ENCODE peak calls at places on chromosomes 2 and 18, in ten cellular contexts. J is Peyer's patch, O is upper lobe of left lung, M is suprapubic skin, B is tibial nerve, V is OCI-LY7, K is H1, Z is left lung, N is PC-9, H is K562. W is an unnamed sample. For H3K36me3, the result is how much of the 10 kb centered on the place peaks cover.

GRCh38 chr18:66635342-66635741 is 31.5 kb upstream of the CDH19 start:
- DNase-seq in Z (no peak), O (no peak), N (no peak), V (no peak), M (no peak), H (no peak), K (no peak), J (no peak), B (no peak), W (no peak)

GRCh38 chr2:132521321-132521720 is 104.7 kb downstream of the GPR39 start:
- DNase-seq in V (no peak), Z (no peak), H (no peak), O (no peak), B (no peak), K (peak), N (no peak), M (no peak), J (no peak), W (no peak)

GRCh38 chr2:111071480-111072143 is 49.1 kb upstream of the BCL2L11 start:
- DNase-seq in M (no peak), H (no peak), B (no peak), O (no peak), V (no peak), N (peak), K (no peak), Z (no peak), J (no peak), W (no peak)

GRCh38 chr2:216635171-216635570 is 2.0 kb downstream of the IGFBP2 start:
- DNase-seq in N (no peak), J (no peak), B (no peak), K (no peak), O (no peak), M (no peak), Z (no peak), V (no peak), H (no peak), W (no peak)

GRCh38 chr2:11540148-11540995 is 6.5 kb downstream of the GREB1 start:
- DNase-seq in J (no peak), M (no peak), H (no peak), O (no peak), B (no peak), K (no peak), V (no peak), Z (no peak), N (no peak), W (no peak)

GRCh38 chr2:45470531-45470930 is 140.5 kb downstream of the SRBD1 start:
- DNase-seq in O (no peak), K (no peak), B (no peak), V (no peak), N (no peak), H (no peak), J (no peak), Z (no peak), M (no peak), W (no peak)

GRCh38 chr2:88810017-88810416 is 118.5 kb downstream of the RPIA start:
- DNase-seq in Z (no peak), N (no peak), K (no peak), M (no peak), B (no peak), J (no peak), H (no peak), O (no peak), V (no peak), W (no peak)

GRCh38 chr2:140506606-140507005 is 1624.2 kb downstream of the LRP1B start:
- DNase-seq in O (no peak), V (no peak), B (no peak), K (no peak), Z (no peak), N (no peak), J (no peak), M (no peak), H (no peak), W (no peak)

GRCh38 chr2:41728757-41729338 is 319.0 kb upstream of the PKDCC start:
- DNase-seq in K (no peak), H (no peak), N (no peak), B (no peak), O (no peak), Z (no peak), M (no peak), V (no peak), J (no peak), W (no peak)

GRCh38 chr2:120236296-120236695 is 13.1 kb upstream of the TMEM185B start:
- DNase-seq in B (no peak), O (no peak), V (no peak), K (no peak), N (no peak), M (peak), H (no peak), Z (no peak), J (no peak), W (no peak)

GRCh38 chr18:61953161-61953560 is 60.4 kb upstream of the RNF152 start:
- DNase-seq in K (no peak), Z (no peak), J (no peak), B (no peak), O (no peak), N (no peak), M (no peak), V (no peak), H (no peak), W (no peak)

GRCh38 chr2:218322756-218323525 is 30.6 kb upstream of the TMBIM1 start:
- DNase-seq in H (peak), J (peak), M (peak), Z (peak), N (peak), V (peak), K (peak), B (peak), O (peak), W (peak)

GRCh38 chr2:120934891-120935338 is 199.2 kb downstream of the GLI2 start:
- DNase-seq in N (peak), J (no peak), V (no peak), O (no peak), M (no peak), B (no peak), H (no peak), Z (no peak), K (no peak), W (no peak)

GRCh38 chr2:204503869-204504268 is 41.4 kb upstream of the PARD3B start:
- DNase-seq in B (no peak), N (no peak), Z (no peak), K (no peak), J (no peak), V (no peak), H (no peak), O (no peak), M (no peak), W (no peak)

GRCh38 chr2:208227581-208228232 is 27.2 kb downstream of the IDH1 start:
- DNase-seq in B (no peak), N (no peak), J (no peak), O (peak), V (no peak), H (no peak), K (no peak), Z (no peak), M (no peak), W (no peak)

GRCh38 chr2:236871500-236872001 is 214.1 kb upstream of the COPS8 start:
- DNase-seq in M (peak), H (no peak), B (no peak), K (no peak), J (no peak), Z (peak), N (peak), O (no peak), V (no peak), W (no peak)

GRCh38 chr2:219001577-219002394 is 8.6 kb upstream of the CRYBA2 start:
- DNase-seq in K (no peak), Z (peak), O (peak), N (peak), H (peak), B (no peak), M (peak), J (peak), V (no peak), W (no peak)

GRCh38 chr18:23114911-23115310 is 20.4 kb upstream of the CABLES1 start:
- DNase-seq in B (no peak), H (no peak), V (no peak), N (no peak), Z (no peak), O (no peak), K (no peak), J (no peak), M (no peak), W (no peak)

GRCh38 chr2:201858781-201859180 is 52.4 kb downstream of the CDK15 start:
- DNase-seq in Z (peak), B (no peak), H (no peak), J (no peak), O (peak), V (no peak), M (no peak), K (peak), N (no peak), W (no peak)

GRCh38 chr2:240319855-240320560 is 115.5 kb upstream of the GPC1 start:
- DNase-seq in J (no peak), N (no peak), H (peak), K (peak), M (no peak), V (no peak), O (peak), B (no peak), Z (no peak), W (no peak)

GRCh38 chr18:811192-812122 is 585 bp downstream of the YES1 start:
- DNase-seq in O (peak), N (no peak), Z (peak), K (no peak), J (no peak), V (no peak), M (peak), B (no peak), H (no peak), W (peak)

GRCh38 chr2:16136461-16137035 is 196.2 kb downstream of the MYCN start:
- DNase-seq in O (no peak), M (no peak), J (no peak), K (no peak), N (no peak), B (no peak), Z (no peak), V (no peak), H (no peak), W (no peak)

GRCh38 chr2:20093263-20094141 is 42.1 kb upstream of the LAPTM4A start:
- DNase-seq in Z (peak), B (peak), O (no peak), N (peak), V (no peak), H (no peak), M (no peak), J (peak), K (peak), W (no peak)

GRCh38 chr2:38797276-38797675 is 19.3 kb downstream of the GEMIN6 start:
- DNase-seq in N (no peak), K (no peak), J (no peak), O (no peak), M (no peak), H (no peak), Z (no peak), V (no peak), B (no peak), W (no peak)

GRCh38 chr2:173205375-173205774 is 129.7 kb downstream of the MAP3K20 start:
- DNase-seq in M (peak), N (no peak), K (no peak), V (no peak), H (no peak), O (no peak), B (peak), J (no peak), Z (peak), W (no peak)

GRCh38 chr2:30714811-30715709 is 92.2 kb downstream of the CAPN13 start:
- DNase-seq in J (no peak), H (no peak), O (no peak), V (no peak), M (no peak), Z (no peak), B (no peak), K (no peak), N (no peak), W (no peak)

GRCh38 chr2:120761164-120761861 is 25.6 kb downstream of the GLI2 start:
- DNase-seq in M (peak), N (no peak), H (no peak), V (no peak), O (no peak), B (no peak), J (peak), K (no peak), Z (no peak), W (no peak)

GRCh38 chr2:111117666-111118454 is 2.9 kb upstream of the BCL2L11 start:
- DNase-seq in H (no peak), M (peak), B (no peak), V (no peak), O (peak), K (no peak), Z (peak), N (no peak), J (peak), W (peak)

GRCh38 chr2:960064-960736 is 9.6 kb downstream of the SNTG2 start:
- DNase-seq in K (no peak), Z (no peak), B (no peak), N (no peak), J (no peak), M (no peak), O (no peak), V (no peak), H (no peak), W (no peak)

GRCh38 chr2:241843321-241844065 is 15.2 kb downstream of the PDCD1 start:
- DNase-seq in Z (no peak), H (no peak), O (peak), B (no peak), K (no peak), V (no peak), N (no peak), J (peak), M (peak), W (no peak)

GRCh38 chr2:171086352-171087290 is 74.1 kb downstream of the TLK1 start:
- DNase-seq in B (no peak), M (no peak), K (peak), V (peak), N (peak), J (no peak), O (no peak), H (peak), Z (no peak), W (no peak)

GRCh38 chr2:150609831-150610582 is 122.5 kb upstream of the RND3 start:
- DNase-seq in J (no peak), O (no peak), K (no peak), H (no peak), N (no peak), M (no peak), V (no peak), Z (no peak), B (no peak), W (no peak)

GRCh38 chr2:132958887-132959286 is 288.9 kb upstream of the LYPD1 start:
- DNase-seq in H (no peak), Z (no peak), N (no peak), B (no peak), M (no peak), J (no peak), V (no peak), O (no peak), K (no peak), W (no peak)

GRCh38 chr18:55588001-55588875 is at the start of gene TCF4:
- DNase-seq in K (no peak), M (peak), J (peak), V (peak), H (peak), N (no peak), B (peak), O (peak), Z (peak), W (peak)

GRCh38 chr2:128473175-128474013 is 154.7 kb upstream of the HS6ST1 start:
- DNase-seq in J (no peak), H (no peak), N (no peak), B (no peak), M (peak), O (no peak), K (no peak), V (peak), Z (peak), W (no peak)

GRCh38 chr2:38514603-38515154 is 88.0 kb downstream of the HNRNPLL start:
- DNase-seq in N (no peak), B (no peak), Z (no peak), V (no peak), J (no peak), O (no peak), M (no peak), K (no peak), H (no peak), W (no peak)

GRCh38 chr2:121567957-121568409 is 37.3 kb downstream of the RNU4ATAC start:
- DNase-seq in O (no peak), N (no peak), H (no peak), B (no peak), Z (no peak), J (no peak), V (no peak), K (no peak), M (no peak), W (no peak)

GRCh38 chr2:34547340-34547739 is 948.2 kb upstream of the FAM98A start:
- DNase-seq in V (no peak), Z (no peak), N (no peak), M (no peak), O (no peak), J (no peak), B (no peak), H (no peak), K (no peak), W (no peak)

GRCh38 chr2:189579585-189579984 is 1.0 kb downstream of the SLC40A1 start:
- DNase-seq in B (no peak), O (no peak), Z (no peak), J (no peak), V (no peak), N (peak), M (no peak), K (no peak), H (no peak), W (no peak)

DNA sequence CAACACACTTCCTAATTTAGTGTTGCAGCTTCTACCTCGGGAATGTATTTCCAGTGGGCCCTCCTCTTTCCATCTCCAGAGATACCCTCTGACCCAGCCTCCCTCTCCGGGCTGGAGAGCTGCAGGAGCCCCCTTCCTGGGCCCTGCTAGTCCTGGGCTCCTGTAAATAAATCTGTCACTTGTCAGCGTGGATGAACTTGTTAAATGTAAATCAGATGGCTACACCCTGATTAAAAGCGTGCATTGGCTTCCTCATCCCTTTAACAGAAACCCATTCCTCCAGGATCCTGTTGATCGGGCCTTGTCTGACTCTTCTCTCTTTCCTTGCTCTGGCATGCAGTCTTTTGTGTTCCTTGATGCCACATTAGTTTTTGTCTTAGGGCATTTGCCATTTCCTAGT is 2.4 kb downstream of the ZNF236 start:
- DNase-seq in N (no peak), H (no peak), M (no peak), J (no peak), B (no peak), Z (no peak), V (no peak), O (no peak), K (no peak), W (no peak)
- H3K27ac ChIP-seq in N (no peak), H (no peak), M (peak), J (no peak), B (peak), Z (no peak), V (peak), O (peak), K (no peak), W (no peak)

GRCh38 chr2:231554327-231554726 is 24.1 kb upstream of the NMUR1 start:
- DNase-seq in V (no peak), Z (no peak), B (no peak), N (no peak), J (no peak), O (no peak), K (no peak), H (no peak), M (no peak), W (no peak)
- H3K4me3 ChIP-seq in V (no peak), Z (peak), B (no peak), N (no peak), J (peak), O (peak), K (no peak), H (no peak), M (peak), W (no peak)

DNA sequence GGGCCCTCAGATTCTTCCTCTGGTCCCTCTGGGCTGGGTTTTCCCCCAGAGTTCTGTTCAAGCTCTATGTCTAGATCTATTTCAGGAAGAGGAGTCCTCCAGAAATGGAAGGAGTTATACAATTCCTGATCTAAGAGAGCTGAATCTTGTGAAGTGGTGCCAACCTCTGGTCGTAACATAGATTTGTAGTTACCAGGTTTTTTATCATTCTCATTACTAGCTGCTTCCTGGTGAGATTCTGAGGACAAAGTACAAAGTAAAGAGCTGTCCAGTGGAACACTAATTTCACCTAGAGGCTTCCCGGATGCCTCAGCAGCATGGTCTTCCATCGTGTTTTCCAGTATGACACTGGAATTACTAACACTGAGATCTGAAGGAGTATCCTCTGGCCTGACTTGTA is 44.1 kb downstream of the PPP4R1 start:
- DNase-seq in H (no peak), O (no peak), K (no peak), J (no peak), Z (no peak), M (no peak), B (no peak), V (no peak), N (no peak), W (no peak)
- H3K36me3 ChIP-seq in H (half or more), O (under half), K (under half), J (under half), Z (half or more), M (half or more), B (under half), V (half or more), N (half or more), W (under half)

DNA sequence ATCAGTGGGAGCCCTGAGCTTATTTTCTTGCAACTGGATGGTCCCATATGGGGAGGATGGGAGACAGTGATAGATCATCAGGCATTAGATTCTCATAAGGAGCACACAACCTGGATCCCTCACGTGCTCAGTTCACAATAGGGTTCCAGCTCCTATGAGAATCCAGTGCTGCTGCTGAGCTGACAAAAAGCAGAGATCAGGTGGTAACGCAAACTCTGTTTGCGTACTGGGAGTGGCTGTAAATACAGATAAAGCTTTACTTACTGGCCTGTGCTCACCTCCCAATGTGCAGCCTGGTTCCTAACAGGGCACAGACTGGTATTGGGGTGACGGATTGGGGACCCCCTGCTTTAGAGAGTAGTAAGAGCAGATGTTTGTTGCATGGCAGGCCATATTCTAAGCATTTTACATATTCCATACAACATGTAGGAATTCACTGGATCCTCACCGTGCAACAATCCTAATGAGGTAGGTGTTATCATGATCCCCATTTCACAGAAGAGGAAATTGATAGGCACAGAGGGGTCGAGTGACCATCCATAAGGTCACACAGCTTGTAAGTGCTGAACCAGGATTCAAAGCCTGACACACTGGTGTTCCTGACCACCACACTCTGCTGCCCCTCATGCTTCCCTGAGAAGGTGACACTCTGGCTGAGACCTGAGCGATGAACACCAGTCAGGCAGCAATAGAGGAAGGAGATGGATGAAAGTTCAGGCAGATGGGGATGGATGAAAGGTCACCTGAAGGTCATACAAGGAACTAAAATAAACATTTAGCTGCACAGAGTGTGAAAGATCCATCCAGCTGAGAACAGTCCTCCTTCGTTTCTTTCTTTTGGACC is 15.7 kb upstream of the MAT2A start:
- DNase-seq in H (peak), Z (no peak), O (no peak), J (no peak), N (no peak), B (no peak), M (peak), V (no peak), K (no peak), W (no peak)
- H3K27ac ChIP-seq in H (no peak), Z (no peak), O (no peak), J (peak), N (no peak), B (no peak), M (no peak), V (no peak), K (no peak), W (no peak)